ENCODE peak calls at places on chromosome 9, in six cellular contexts. E, H, D, Y, V and X are unnamed samples.

GRCh38 chr9:112119225-112120045 is 55.7 kb downstream of the SUSD1 start:
- DNase-seq in V (no peak), H (no peak), D (no peak), E (peak), Y (peak), X (peak)

GRCh38 chr9:90515550-90515949 is 127.1 kb downstream of the DIRAS2 start:
- DNase-seq in V (no peak), E (no peak), D (no peak), H (no peak), Y (no peak), X (no peak)

GRCh38 chr9:76453785-76454184 is 5.2 kb upstream of the GCNT1 start:
- DNase-seq in V (no peak), E (no peak), Y (no peak), D (peak), H (no peak), X (no peak)

GRCh38 chr9:68775003-68775730 is 70.1 kb downstream of the PIP5K1B start:
- DNase-seq in Y (no peak), D (peak), V (no peak), E (no peak), H (no peak), X (no peak)

GRCh38 chr9:132670359-132670815 is at the start of gene GTF3C4:
- DNase-seq in V (peak), E (peak), H (peak), D (no peak), Y (peak), X (peak)

GRCh38 chr9:99569840-99570239 is 251.8 kb upstream of the NR4A3 start:
- DNase-seq in Y (no peak), E (no peak), H (no peak), V (no peak), D (no peak), X (no peak)

GRCh38 chr9:87179556-87180340 is 232.4 kb upstream of the GAS1 start:
- DNase-seq in D (peak), V (no peak), Y (no peak), H (no peak), E (no peak), X (no peak)

GRCh38 chr9:4541848-4542247 is 51.6 kb downstream of the SLC1A1 start:
- DNase-seq in Y (no peak), V (no peak), D (no peak), E (no peak), H (no peak), X (no peak)

GRCh38 chr9:127122176-127123151 is at the start of gene ANGPTL2:
- DNase-seq in Y (peak), H (peak), D (peak), E (peak), V (peak), X (peak)

GRCh38 chr9:126681336-126681735 is 67.6 kb downstream of the LMX1B start:
- DNase-seq in D (no peak), H (no peak), Y (no peak), E (no peak), V (no peak), X (no peak)

GRCh38 chr9:26856413-26857032 is 36.1 kb downstream of the CAAP1 start:
- DNase-seq in H (peak), E (no peak), V (no peak), D (peak), Y (peak), X (no peak)

GRCh38 chr9:19376931-19377330 is 3.1 kb downstream of the RPS6 start:
- DNase-seq in V (no peak), Y (no peak), H (no peak), D (no peak), E (no peak), X (no peak)

GRCh38 chr9:5425006-5425628 is 12.6 kb downstream of the PLGRKT start:
- DNase-seq in H (peak), E (no peak), D (no peak), Y (no peak), V (no peak), X (no peak)

GRCh38 chr9:130410443-130410842 is 34.3 kb upstream of the ASS1 start:
- DNase-seq in H (no peak), D (no peak), V (no peak), E (no peak), Y (peak), X (no peak)

GRCh38 chr9:128125575-128126354 is 1.8 kb downstream of the PTGES2 start:
- DNase-seq in E (peak), H (no peak), D (no peak), Y (no peak), V (no peak), X (no peak)

GRCh38 chr9:97109194-97109811 is 70.4 kb upstream of the CTSV start:
- DNase-seq in V (peak), H (peak), D (peak), Y (peak), E (peak), X (no peak)

GRCh38 chr9:124392855-124393460 is 22.3 kb downstream of the PSMB7 start:
- DNase-seq in E (no peak), Y (no peak), D (peak), H (peak), V (no peak), X (no peak)

GRCh38 chr9:38294561-38294960 is 97.9 kb upstream of the ALDH1B1 start:
- DNase-seq in H (no peak), Y (no peak), E (no peak), V (no peak), D (no peak), X (no peak)

GRCh38 chr9:91138760-91139159 is 223.0 kb downstream of the AUH start:
- DNase-seq in Y (no peak), V (no peak), E (no peak), H (peak), D (no peak), X (no peak)

GRCh38 chr9:84759300-84759750 is 89.8 kb downstream of the NTRK2 start:
- DNase-seq in E (no peak), H (peak), V (no peak), D (no peak), Y (no peak), X (no peak)

GRCh38 chr9:99181621-99182020 is 40.1 kb downstream of the ALG2 start:
- DNase-seq in H (no peak), V (no peak), E (no peak), Y (no peak), D (peak), X (no peak)

GRCh38 chr9:78552802-78553201 is 255.9 kb downstream of the PSAT1 start:
- DNase-seq in V (no peak), E (no peak), Y (no peak), H (no peak), D (no peak), X (no peak)

GRCh38 chr9:108184009-108184408 is 671.8 kb downstream of the ACTL7B start:
- DNase-seq in H (no peak), V (no peak), Y (no peak), E (no peak), D (no peak), X (no peak)

GRCh38 chr9:76415154-76415553 is 20.9 kb upstream of the RFK start:
- DNase-seq in D (no peak), V (no peak), H (no peak), Y (no peak), E (no peak), X (no peak)

GRCh38 chr9:120713257-120714087 is 798 bp downstream of the MEGF9 start:
- DNase-seq in Y (peak), E (peak), D (no peak), H (peak), V (no peak), X (peak)

GRCh38 chr9:101580076-101580475 is 14.7 kb downstream of the PPP3R2 start:
- DNase-seq in D (no peak), E (no peak), H (no peak), V (no peak), Y (no peak), X (no peak)

GRCh38 chr9:19216466-19216865 is 14.0 kb upstream of the DENND4C start:
- DNase-seq in Y (no peak), E (no peak), H (no peak), V (no peak), D (no peak), X (no peak)

GRCh38 chr9:123087359-123087888 is 54.0 kb downstream of the GPR21 start:
- DNase-seq in Y (no peak), D (no peak), V (no peak), E (no peak), H (peak), X (no peak)

GRCh38 chr9:123090956-123091355 is 57.5 kb downstream of the GPR21 start:
- DNase-seq in E (no peak), D (no peak), V (no peak), H (no peak), Y (no peak), X (no peak)

GRCh38 chr9:123089790-123090189 is 56.3 kb downstream of the GPR21 start:
- DNase-seq in D (no peak), V (no peak), H (no peak), Y (no peak), E (no peak), X (no peak)

GRCh38 chr9:123090198-123090896 is 56.9 kb downstream of the GPR21 start:
- DNase-seq in D (no peak), E (no peak), Y (no peak), V (no peak), H (no peak), X (no peak)

GRCh38 chr9:123089040-123089439 is 55.6 kb downstream of the GPR21 start:
- DNase-seq in H (no peak), Y (no peak), V (no peak), D (no peak), E (no peak), X (no peak)
- H3K4me3 ChIP-seq in H (no peak), Y (no peak), V (no peak), D (no peak), E (no peak), X (no peak)

GRCh38 chr9:69931340-69931739 is 110.7 kb downstream of the CFAP95 start:
- DNase-seq in V (no peak), Y (no peak), E (no peak), D (no peak), H (peak), X (no peak)
- TF ChIP-seq CTCF in V (no peak), Y (no peak), E (no peak), D (peak), H (peak), X (no peak)

GRCh38 chr9:36402536-36402935 is 2.5 kb upstream of the RNF38 start:
- DNase-seq in V (no peak), Y (no peak), D (no peak), E (no peak), H (no peak), X (no peak)
- H3K4me3 ChIP-seq in V (no peak), Y (no peak), D (no peak), E (no peak), H (no peak), X (no peak)

DNA sequence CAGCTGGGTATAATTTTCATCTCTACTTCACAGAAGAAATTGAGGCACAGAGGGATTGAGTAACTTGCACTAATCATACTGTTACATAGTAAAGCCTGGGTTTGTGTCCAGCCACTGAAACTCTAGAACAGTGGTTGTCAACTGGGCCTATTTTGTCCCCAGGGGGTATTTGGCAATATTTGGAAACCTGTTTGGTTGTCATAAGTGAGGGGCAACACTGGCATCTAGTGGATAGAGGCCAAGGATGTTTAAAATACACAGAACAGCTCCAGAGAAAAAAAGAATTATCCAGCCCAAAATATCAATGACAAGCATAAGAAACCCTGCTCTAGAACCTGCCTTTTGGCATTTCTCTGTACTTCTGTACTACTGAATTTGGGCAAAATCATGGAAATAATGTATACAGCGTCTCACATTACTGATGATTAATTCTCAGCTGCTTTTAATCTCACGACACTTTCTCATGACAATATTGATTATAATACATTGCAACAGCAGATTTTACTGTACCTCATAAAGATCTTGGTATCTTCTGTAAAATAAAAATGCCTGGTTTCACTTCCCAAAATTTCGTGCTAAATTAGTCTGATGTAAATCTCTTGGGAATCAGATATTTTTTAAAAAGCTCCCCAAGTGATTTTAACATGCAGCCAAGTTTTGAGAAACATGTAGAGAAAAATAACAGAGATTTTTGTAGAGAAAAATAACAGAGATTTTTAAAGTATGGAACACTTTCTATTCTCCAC is 112.7 kb downstream of the RORB start:
- DNase-seq in H (peak), Y (no peak), D (no peak), V (no peak), E (no peak), X (no peak)
- TF ChIP-seq CTCF in H (no peak), Y (no peak), D (no peak), V (no peak), E (no peak), X (no peak)

GRCh38 chr9:136757328-136757727 is 715 bp downstream of the LCN8 start:
- DNase-seq in Y (no peak), V (no peak), H (no peak), E (peak), D (no peak), X (no peak)
- H3K4me3 ChIP-seq in Y (no peak), V (no peak), H (no peak), E (no peak), D (no peak), X (no peak)

DNA sequence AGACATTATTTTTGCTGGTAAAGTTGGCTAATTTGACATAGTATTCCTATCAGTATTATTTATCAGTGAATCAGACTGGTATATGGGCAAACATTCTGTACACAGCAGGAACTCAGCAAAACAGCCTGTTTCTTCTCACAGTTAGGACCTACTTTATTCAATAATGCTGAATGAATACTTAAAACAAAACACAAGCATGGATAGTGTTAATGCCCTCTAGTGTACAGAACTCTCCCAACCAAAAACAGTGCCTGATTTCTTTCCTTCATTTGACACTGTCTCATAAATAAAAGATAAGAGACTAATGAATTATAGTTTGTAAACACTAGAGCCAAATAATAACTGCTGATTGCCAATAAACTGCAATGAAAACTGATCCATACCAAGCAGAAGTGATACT is 1113.3 kb downstream of the PTPRD start:
- DNase-seq in H (no peak), Y (no peak), D (no peak), V (no peak), E (no peak), X (no peak)
- TF ChIP-seq CTCF in H (no peak), Y (no peak), D (no peak), V (no peak), E (no peak), X (no peak)